ENCODE peak calls at places on chromosomes 6 and 20, in seven cellular contexts. X, J, K, I, W, E and A are unnamed samples.

GRCh38 chr6:15682965-15683822 is 20.4 kb upstream of the DTNBP1 start:
- DNase-seq in X (no peak), J (no peak), K (no peak), I (no peak), W (no peak), E (no peak), A (no peak)

GRCh38 chr6:112037783-112038216 is 16.1 kb upstream of the CCN6 start:
- DNase-seq in X (no peak), J (no peak), K (no peak), I (no peak), W (no peak), E (peak), A (no peak)

GRCh38 chr6:15389079-15389758 is 143.3 kb downstream of the JARID2 start:
- DNase-seq in X (no peak), J (no peak), K (no peak), I (no peak), W (no peak), E (no peak), A (no peak)

GRCh38 chr6:33197431-33198048 is 2.9 kb downstream of the RXRB start:
- DNase-seq in X (no peak), J (no peak), K (no peak), I (no peak), W (peak), E (peak), A (peak)

GRCh38 chr6:72022830-72023229 is 136.5 kb downstream of the RIMS1 start:
- DNase-seq in X (no peak), J (no peak), K (no peak), I (no peak), W (no peak), E (no peak), A (no peak)

GRCh38 chr6:36599791-36600209 is 5.6 kb downstream of the SRSF3 start:
- DNase-seq in X (peak), J (peak), K (peak), I (peak), W (peak), E (no peak), A (peak)

GRCh38 chr20:58002901-58003300 is 225.6 kb downstream of the ANKRD60 start:
- DNase-seq in X (no peak), J (no peak), K (no peak), I (no peak), W (no peak), E (no peak), A (no peak)

GRCh38 chr20:50256577-50256976 is 65.9 kb downstream of the CEBPB start:
- DNase-seq in X (no peak), J (no peak), K (no peak), I (no peak), W (no peak), E (no peak), A (no peak)

GRCh38 chr6:138107078-138107751 is at the start of gene PERP:
- DNase-seq in X (peak), J (peak), K (peak), I (peak), W (peak), E (peak), A (peak)

GRCh38 chr6:35096129-35096852 is 44.8 kb downstream of the TCP11 start:
- DNase-seq in X (no peak), J (no peak), K (no peak), I (no peak), W (no peak), E (peak), A (no peak)

GRCh38 chr6:7073810-7074525 is 33.8 kb upstream of the RREB1 start:
- DNase-seq in X (no peak), J (no peak), K (peak), I (no peak), W (no peak), E (no peak), A (no peak)

GRCh38 chr6:40587240-40588069 is at the start of gene LRFN2:
- DNase-seq in X (peak), J (peak), K (peak), I (peak), W (peak), E (peak), A (peak)

GRCh38 chr6:138007014-138007472 is 100.2 kb downstream of the PERP start:
- DNase-seq in X (peak), J (no peak), K (no peak), I (peak), W (peak), E (peak), A (no peak)

GRCh38 chr20:37649017-37649416 is 44.8 kb upstream of the CTNNBL1 start:
- DNase-seq in X (no peak), J (no peak), K (no peak), I (no peak), W (no peak), E (no peak), A (no peak)

GRCh38 chr6:31057426-31058003 is 47.2 kb downstream of the MUC22 start:
- DNase-seq in X (no peak), J (no peak), K (no peak), I (no peak), W (peak), E (peak), A (no peak)

GRCh38 chr6:105276374-105276773 is 96.6 kb upstream of the POPDC3 start:
- DNase-seq in X (no peak), J (no peak), K (no peak), I (no peak), W (no peak), E (no peak), A (no peak)

GRCh38 chr6:131061771-131062160 is 1.3 kb downstream of the EPB41L2 start:
- DNase-seq in X (no peak), J (no peak), K (no peak), I (no peak), W (no peak), E (no peak), A (no peak)